ENCODE peak calls at places on chromosomes 7 and 10, in five cellular contexts. A is hepatocyte, R is MM.1S, Q is thoracic aorta, S is neural progenitor cell. E is an unnamed sample. For H3K9me3, the result is how much of the 10 kb centered on the place peaks cover.

GRCh38 chr7:116426428-116427156 is 72.9 kb upstream of the CAV2 start:
- DNase-seq in A (peak), R (no peak), Q (no peak), S (no peak), E (no peak)

GRCh38 chr7:6256709-6257535 is 15.5 kb downstream of the CYTH3 start:
- DNase-seq in A (peak), R (peak), Q (no peak), S (no peak), E (no peak)

GRCh38 chr10:75498866-75499265 is 67.4 kb downstream of the LRMDA start:
- DNase-seq in A (no peak), R (no peak), Q (no peak), S (no peak), E (no peak)

GRCh38 chr10:119375574-119376265 is 166.8 kb downstream of the RGS10 start:
- DNase-seq in A (peak), R (no peak), Q (no peak), S (peak), E (no peak)

GRCh38 chr7:154832557-154833138 is 170.3 kb downstream of the PAXIP1 start:
- DNase-seq in A (peak), R (no peak), Q (no peak), S (peak), E (no peak)

GRCh38 chr10:71337219-71337625 is 18.2 kb downstream of the SLC29A3 start:
- DNase-seq in A (no peak), R (no peak), Q (no peak), S (no peak), E (no peak)

GRCh38 chr10:128150045-128150493 is 23.8 kb upstream of the MKI67 start:
- DNase-seq in A (peak), R (peak), Q (no peak), S (peak), E (peak)

GRCh38 chr7:123494193-123494796 is 40.1 kb downstream of the IQUB start:
- DNase-seq in A (peak), R (peak), Q (no peak), S (peak), E (no peak)

GRCh38 chr7:143514487-143514886 is 36.8 kb downstream of the TAS2R41 start:
- DNase-seq in A (no peak), R (no peak), Q (no peak), S (no peak), E (no peak)

GRCh38 chr7:138886501-138886917 is 88.5 kb upstream of the ATP6V0A4 start:
- DNase-seq in A (peak), R (peak), Q (no peak), S (peak), E (no peak)

GRCh38 chr10:102678842-102679289 is 34.6 kb downstream of the TRIM8 start:
- DNase-seq in A (peak), R (peak), Q (no peak), S (peak), E (no peak)

GRCh38 chr10:125159932-125160855 is at the start of gene CTBP2:
- DNase-seq in A (peak), R (no peak), Q (no peak), S (peak), E (no peak)

GRCh38 chr10:87038786-87039185 is 18.7 kb downstream of the FAM25A start:
- DNase-seq in A (no peak), R (no peak), Q (no peak), S (no peak), E (no peak)

GRCh38 chr10:42743697-42744096 is 38.9 kb upstream of the BMS1 start:
- DNase-seq in A (no peak), R (no peak), Q (no peak), S (no peak), E (no peak)

GRCh38 chr7:116087291-116087690 is 56.7 kb upstream of the TFEC start:
- DNase-seq in A (no peak), R (no peak), Q (no peak), S (no peak), E (no peak)

GRCh38 chr7:30930621-30931020 is 19.0 kb downstream of the AQP1 start:
- DNase-seq in A (peak), R (no peak), Q (no peak), S (no peak), E (no peak)

GRCh38 chr10:72424561-72424960 is 69.8 kb upstream of the DNAJB12 start:
- DNase-seq in A (no peak), R (no peak), Q (no peak), S (no peak), E (no peak)

GRCh38 chr10:129161184-129161583 is 305.9 kb upstream of the MGMT start:
- DNase-seq in A (peak), R (peak), Q (no peak), S (peak), E (no peak)

GRCh38 chr10:391304-391703 is 256.0 kb downstream of the ZMYND11 start:
- DNase-seq in A (no peak), R (no peak), Q (no peak), S (no peak), E (no peak)

GRCh38 chr7:2138146-2138765 is 94.5 kb downstream of the MAD1L1 start:
- DNase-seq in A (no peak), R (no peak), Q (no peak), S (no peak), E (no peak)

GRCh38 chr7:43585521-43585920 is 2.6 kb downstream of the STK17A start:
- DNase-seq in A (peak), R (peak), Q (no peak), S (no peak), E (no peak)

GRCh38 chr10:53864850-53865249 is 936.2 kb downstream of the PCDH15 start:
- DNase-seq in A (no peak), R (no peak), Q (no peak), S (no peak), E (no peak)

GRCh38 chr7:105759670-105760548 is 116.5 kb downstream of the ATXN7L1 start:
- DNase-seq in A (peak), R (peak), Q (no peak), S (peak), E (no peak)

GRCh38 chr10:105181616-105182015 is 540.5 kb downstream of the SORCS3 start:
- DNase-seq in A (no peak), R (no peak), Q (no peak), S (no peak), E (no peak)

GRCh38 chr7:100728196-100728595 is 5.2 kb upstream of the ZAN start:
- DNase-seq in A (no peak), R (no peak), Q (no peak), S (no peak), E (no peak)

GRCh38 chr10:50250058-50250854 is 1.1 kb downstream of the ASAH2 start:
- DNase-seq in A (no peak), R (no peak), Q (no peak), S (no peak), E (no peak)

GRCh38 chr7:40329601-40330153 is 194.9 kb downstream of the SUGCT start:
- DNase-seq in A (peak), R (peak), Q (no peak), S (peak), E (no peak)

GRCh38 chr7:66921918-66922486 is 977 bp downstream of the TMEM248 start:
- DNase-seq in A (peak), R (peak), Q (no peak), S (peak), E (peak)

GRCh38 chr10:103554488-103555320 is 61.2 kb downstream of the NEURL1 start:
- DNase-seq in A (peak), R (peak), Q (no peak), S (peak), E (no peak)

GRCh38 chr7:126450269-126450671 is 802.5 kb downstream of the GRM8 start:
- DNase-seq in A (no peak), R (peak), Q (no peak), S (no peak), E (no peak)

GRCh38 chr7:128194533-128195282 is 46.4 kb upstream of the LEP start:
- DNase-seq in A (no peak), R (no peak), Q (no peak), S (no peak), E (no peak)

GRCh38 chr10:71241114-71241898 is 28.9 kb downstream of the UNC5B start:
- DNase-seq in A (no peak), R (no peak), Q (no peak), S (no peak), E (no peak)

GRCh38 chr10:122435212-122435827 is 19.1 kb upstream of the ARMS2 start:
- DNase-seq in A (peak), R (peak), Q (no peak), S (peak), E (no peak)

GRCh38 chr10:73871915-73872710 is 2.2 kb downstream of the CAMK2G start:
- DNase-seq in A (peak), R (no peak), Q (no peak), S (no peak), E (no peak)

GRCh38 chr10:14691359-14691758 is 83.3 kb downstream of the FAM107B start:
- DNase-seq in A (no peak), R (no peak), Q (no peak), S (no peak), E (no peak)

GRCh38 chr7:130843703-130844102 is 109.7 kb upstream of the KLF14 start:
- DNase-seq in A (no peak), R (no peak), Q (no peak), S (no peak), E (no peak)

GRCh38 chr7:64978497-64979203 is 12.2 kb downstream of the ZNF117 start:
- DNase-seq in A (no peak), R (no peak), Q (no peak), S (no peak), E (no peak)
- H3K9me3 ChIP-seq in A (half or more), R (under half), Q (half or more), S (half or more), E (under half)

GRCh38 chr7:22480523-22481075 is 19.4 kb downstream of the STEAP1B start:
- DNase-seq in A (no peak), R (no peak), Q (no peak), S (no peak), E (no peak)
- H3K9me3 ChIP-seq in A (under half), R (under half), Q (under half), S (under half), E (under half)

DNA sequence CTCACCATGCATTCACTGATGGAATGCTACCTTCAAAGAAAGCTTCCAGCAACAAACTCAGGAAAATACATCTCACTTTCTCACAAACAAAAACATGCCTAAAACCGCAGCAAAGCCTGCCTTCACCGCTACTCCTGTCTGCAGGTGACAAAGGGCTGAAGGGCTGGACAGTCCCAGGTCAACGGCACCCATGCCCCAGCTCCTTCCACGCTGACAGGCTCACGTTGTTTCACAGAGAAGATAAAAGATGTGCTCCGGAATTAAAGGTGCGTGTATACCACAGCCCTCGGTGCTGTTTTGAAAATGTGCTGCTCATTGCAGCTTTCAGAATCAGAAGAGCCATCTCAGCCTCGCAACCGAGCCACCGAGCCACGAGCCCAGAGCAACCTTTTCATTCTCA is 445.0 kb downstream of the PTPRN2 start:
- DNase-seq in A (no peak), R (no peak), Q (no peak), S (no peak), E (no peak)
- H3K9me3 ChIP-seq in A (under half), R (under half), Q (under half), S (under half), E (under half)

GRCh38 chr10:130553846-130554245 is 417.7 kb downstream of the GLRX3 start:
- DNase-seq in A (no peak), R (no peak), Q (no peak), S (no peak), E (no peak)

GRCh38 chr10:130558778-130559177 is 422.6 kb downstream of the GLRX3 start:
- DNase-seq in A (no peak), R (no peak), Q (no peak), S (no peak), E (no peak)

GRCh38 chr10:130557181-130557580 is 421.0 kb downstream of the GLRX3 start:
- DNase-seq in A (no peak), R (no peak), Q (no peak), S (no peak), E (no peak)

GRCh38 chr10:130554701-130555410 is 418.7 kb downstream of the GLRX3 start:
- DNase-seq in A (no peak), R (no peak), Q (no peak), S (no peak), E (no peak)

DNA sequence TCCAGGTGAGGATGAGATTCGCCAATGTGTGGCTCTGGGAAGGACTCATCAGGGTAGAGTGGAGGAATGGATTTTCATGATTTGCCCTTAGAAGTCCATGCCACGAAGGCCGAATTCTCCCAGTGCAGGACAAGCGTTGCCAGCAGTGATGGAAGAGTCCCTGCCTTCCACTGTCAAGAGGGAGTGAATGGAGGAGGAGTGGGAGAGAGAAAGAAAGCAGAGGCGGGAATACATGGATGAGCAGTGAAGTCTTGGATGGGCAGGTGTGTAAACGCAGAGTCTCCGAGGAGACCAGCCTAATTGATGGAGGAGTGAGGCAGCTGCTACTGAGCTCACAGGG is 419.2 kb downstream of the GLRX3 start:
- DNase-seq in A (no peak), R (no peak), Q (no peak), S (no peak), E (no peak)
- H3K9me3 ChIP-seq in A (under half), R (under half), Q (under half), S (under half), E (under half)

GRCh38 chr7:63072806-63073205 is 925.8 kb upstream of the ZNF722 start:
- DNase-seq in A (no peak), R (no peak), Q (no peak), S (no peak), E (no peak)
- H3K9me3 ChIP-seq in A (under half), R (under half), Q (under half), S (half or more), E (under half)

DNA sequence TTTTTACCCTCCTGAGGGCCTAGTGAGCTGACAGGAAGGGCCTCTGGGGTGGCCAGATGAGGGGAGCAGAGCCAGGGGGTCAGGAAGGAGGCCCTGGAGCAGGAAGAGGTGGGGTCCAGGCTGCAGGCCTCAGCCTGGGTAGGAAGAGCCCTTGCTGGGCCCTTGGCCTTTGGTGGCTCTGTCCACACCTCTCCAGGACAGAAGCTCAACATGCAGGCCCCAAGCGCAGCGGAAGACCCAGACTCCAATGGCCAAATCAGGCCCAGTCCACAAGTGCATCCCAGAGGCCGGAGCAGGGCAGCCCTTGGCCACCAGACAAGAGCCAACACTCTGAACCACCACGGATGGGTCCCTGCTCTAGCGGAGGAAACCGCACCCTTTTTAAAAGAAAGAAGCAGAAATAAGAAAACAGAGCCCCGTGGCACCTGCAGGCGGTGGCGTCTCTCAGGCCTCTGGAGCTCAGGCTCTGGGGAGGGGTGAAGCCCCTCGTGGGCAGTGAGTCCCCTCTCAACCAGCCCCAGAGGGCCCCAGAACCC is 52.8 kb downstream of the FOXL3 start:
- DNase-seq in A (no peak), R (no peak), Q (no peak), S (no peak), E (no peak)
- H3K9me3 ChIP-seq in A (under half), R (under half), Q (under half), S (under half), E (under half)

DNA sequence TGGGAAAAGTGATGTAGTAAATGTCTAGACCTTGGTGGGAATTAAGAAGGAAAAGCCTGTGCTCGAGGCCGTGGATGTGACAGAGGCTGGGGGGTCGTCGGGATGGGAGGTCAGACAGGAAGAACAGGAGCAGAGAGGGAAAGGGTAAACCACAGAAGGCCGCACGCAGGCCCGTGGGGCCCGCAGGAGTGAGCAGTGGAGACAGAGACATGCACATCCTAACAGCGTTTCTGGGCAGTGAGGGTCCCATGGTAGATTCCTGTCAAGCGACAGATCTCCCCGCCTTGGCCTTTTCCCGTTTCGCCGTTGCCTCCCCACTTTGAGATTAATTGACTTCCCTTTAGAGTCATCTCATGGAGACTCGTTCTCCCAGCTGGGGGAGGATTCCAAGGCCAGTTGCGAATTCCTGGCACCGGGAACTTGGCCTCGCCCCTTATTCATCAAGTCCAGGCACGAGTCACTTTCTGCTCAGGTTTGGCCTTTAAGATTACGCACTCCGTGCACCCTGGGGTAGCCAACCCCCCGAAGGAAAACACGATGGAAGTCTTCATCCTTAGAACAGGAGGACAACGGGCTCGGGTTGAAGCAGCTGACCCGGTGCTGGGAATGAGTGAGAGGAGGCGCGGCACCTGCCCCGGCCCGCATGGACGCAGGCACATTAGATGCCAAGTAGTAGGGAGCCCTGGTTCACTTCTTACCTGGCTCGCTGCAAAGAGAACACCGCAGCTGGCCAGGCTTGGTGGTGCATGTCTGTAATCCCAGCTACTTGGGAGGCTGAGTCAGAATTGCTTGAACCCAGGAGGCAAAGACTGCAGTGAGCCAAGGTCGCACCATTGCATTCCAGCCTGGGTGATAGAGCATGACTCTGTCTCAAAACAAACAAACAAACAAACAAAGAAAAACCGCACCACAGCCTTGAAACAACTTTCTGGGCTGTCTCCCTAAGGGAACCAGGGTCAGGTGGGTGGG is 315.2 kb upstream of the SHH start:
- DNase-seq in A (no peak), R (no peak), Q (no peak), S (no peak), E (no peak)
- H3K9me3 ChIP-seq in A (under half), R (under half), Q (under half), S (under half), E (under half)

E was measured in T-helper 17 cell.